ENCODE peak calls at places on chromosomes 6 and 20, in five cellular contexts. S is ovary, X is OCI-LY7, C is heart right ventricle, P is ascending aorta. W is an unnamed sample. For H3K4me1, the result is how much of the 10 kb centered on the place peaks cover.

GRCh38 chr6:32167154-32167760 is 2.9 kb downstream of the EGFL8 start:
- DNase-seq in S (no peak), X (no peak), C (no peak), P (no peak), W (no peak)

GRCh38 chr6:3879194-3879952 is 30.2 kb downstream of the FAM50B start:
- DNase-seq in S (no peak), X (no peak), C (no peak), P (no peak), W (no peak)

GRCh38 chr6:45739058-45739457 is 276.6 kb downstream of the CLIC5 start:
- DNase-seq in S (no peak), X (no peak), C (no peak), P (no peak), W (no peak)

GRCh38 chr6:167907837-167908681 is 81.3 kb downstream of the AFDN start:
- DNase-seq in S (no peak), X (peak), C (no peak), P (no peak), W (no peak)

GRCh38 chr6:112800439-112800838 is 453.3 kb downstream of the RFPL4B start:
- DNase-seq in S (no peak), X (no peak), C (no peak), P (no peak), W (no peak)

GRCh38 chr6:168439791-168440491 is 1.0 kb upstream of the SMOC2 start:
- DNase-seq in S (no peak), X (no peak), C (no peak), P (no peak), W (no peak)

GRCh38 chr6:1544603-1545002 is 65.1 kb upstream of the FOXC1 start:
- DNase-seq in S (no peak), X (no peak), C (no peak), P (no peak), W (no peak)

GRCh38 chr6:41306187-41306854 is 19.8 kb upstream of the TREM1 start:
- DNase-seq in S (no peak), X (peak), C (no peak), P (no peak), W (peak)

DNA sequence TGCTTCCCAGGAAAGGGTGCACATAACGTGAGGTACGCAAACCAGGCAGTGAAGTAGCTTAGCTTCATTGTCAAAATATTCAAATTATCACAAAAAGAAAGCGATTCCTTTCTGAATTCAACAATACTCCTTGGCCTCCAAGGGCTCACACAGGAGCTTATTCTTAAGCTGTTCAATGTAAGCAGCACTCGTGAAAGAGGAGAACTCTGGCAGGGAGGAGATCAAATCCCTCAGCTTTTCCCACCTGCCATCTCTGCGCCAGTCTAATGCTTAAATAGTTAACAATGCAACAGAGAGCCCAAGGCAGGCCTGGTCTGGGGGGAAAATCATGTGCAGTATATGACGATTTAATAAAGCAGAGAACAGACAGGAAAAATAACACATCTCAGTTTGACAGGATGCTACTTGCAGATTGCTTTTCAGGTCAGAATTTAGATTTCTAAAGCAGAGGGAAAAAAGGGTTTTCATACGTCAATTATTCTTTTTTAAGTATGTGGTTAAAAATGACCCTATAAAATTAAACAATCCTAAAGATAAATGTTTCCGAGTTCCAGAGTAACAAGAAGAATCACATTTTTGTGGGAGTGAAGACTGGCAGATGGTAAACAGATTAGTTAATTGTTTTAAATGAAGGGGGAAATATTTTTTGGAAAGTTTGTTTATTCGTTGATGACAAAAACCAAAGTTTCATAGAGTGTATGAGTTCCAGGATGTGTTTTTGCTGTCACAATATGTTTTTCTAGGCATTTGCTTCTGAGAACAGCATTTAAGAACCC is 46.0 kb downstream of the PLAGL1 start:
- DNase-seq in S (no peak), X (no peak), C (no peak), P (no peak), W (no peak)
- H3K4me3 ChIP-seq in S (no peak), X (no peak), C (no peak), P (no peak), W (no peak)

DNA sequence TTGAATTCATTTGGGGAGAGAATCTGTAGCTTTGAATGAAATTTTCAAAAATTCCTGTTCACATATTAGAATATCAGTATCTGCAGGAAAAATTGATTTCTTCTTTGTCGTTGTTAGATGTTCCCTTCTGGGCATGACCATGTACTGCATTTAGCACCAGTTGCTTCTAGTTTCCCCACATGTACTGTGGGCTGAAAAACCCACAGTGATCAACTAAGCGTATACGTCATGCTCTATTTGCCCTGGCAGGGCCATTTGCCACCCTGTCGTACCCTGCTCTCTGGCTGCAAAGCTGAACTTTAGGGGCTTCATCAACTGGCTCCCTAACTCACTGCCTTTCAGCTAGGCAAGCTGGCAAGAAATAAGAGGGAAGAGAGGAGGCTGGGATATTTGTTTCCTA is 340.7 kb upstream of the TSHZ2 start:
- DNase-seq in S (no peak), X (no peak), C (no peak), P (no peak), W (no peak)
- TF ChIP-seq CTCF in S (no peak), X (no peak), C (no peak), P (no peak), W (no peak)

GRCh38 chr20:1998715-1999114 is 4.9 kb upstream of the PDYN start:
- DNase-seq in S (no peak), X (no peak), C (no peak), P (no peak), W (no peak)
- H3K4me1 ChIP-seq in S (under half), X (under half), C (under half), P (under half), W (under half)

GRCh38 chr20:61875996-61876395 is 189.7 kb downstream of the TAF4 start:
- DNase-seq in S (no peak), X (no peak), C (no peak), P (no peak), W (no peak)
- H3K4me3 ChIP-seq in S (no peak), X (no peak), C (no peak), P (no peak), W (no peak)

DNA sequence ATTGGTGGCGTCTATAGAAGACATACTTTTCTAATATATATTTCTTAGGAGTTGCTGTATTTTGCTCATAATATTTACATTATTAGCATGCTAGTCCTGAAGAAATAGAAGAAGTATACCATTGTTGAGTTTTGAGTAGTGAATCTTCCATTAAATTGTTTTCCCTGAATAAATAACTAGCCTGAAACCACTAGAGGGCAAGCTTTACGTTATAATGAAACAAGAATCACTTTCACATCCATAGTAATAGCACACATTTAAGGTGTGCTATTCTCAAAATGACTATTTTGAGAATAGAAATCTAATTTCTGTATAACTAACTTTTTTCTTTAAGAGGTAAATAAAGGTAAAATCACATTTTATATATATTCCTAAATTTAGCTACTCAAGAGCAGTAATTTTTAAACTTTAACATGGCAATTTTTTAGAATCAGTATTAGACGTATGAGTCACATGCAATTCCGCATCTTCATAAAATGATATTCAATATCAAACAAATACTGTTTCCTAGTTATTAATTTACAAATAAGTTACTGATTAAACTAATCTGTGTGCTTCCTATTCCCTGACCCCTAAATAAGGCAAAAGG is 213.2 kb upstream of the MANEA start:
- DNase-seq in S (no peak), X (peak), C (no peak), P (no peak), W (no peak)
- TF ChIP-seq CTCF in S (no peak), X (peak), C (peak), P (peak), W (no peak)

DNA sequence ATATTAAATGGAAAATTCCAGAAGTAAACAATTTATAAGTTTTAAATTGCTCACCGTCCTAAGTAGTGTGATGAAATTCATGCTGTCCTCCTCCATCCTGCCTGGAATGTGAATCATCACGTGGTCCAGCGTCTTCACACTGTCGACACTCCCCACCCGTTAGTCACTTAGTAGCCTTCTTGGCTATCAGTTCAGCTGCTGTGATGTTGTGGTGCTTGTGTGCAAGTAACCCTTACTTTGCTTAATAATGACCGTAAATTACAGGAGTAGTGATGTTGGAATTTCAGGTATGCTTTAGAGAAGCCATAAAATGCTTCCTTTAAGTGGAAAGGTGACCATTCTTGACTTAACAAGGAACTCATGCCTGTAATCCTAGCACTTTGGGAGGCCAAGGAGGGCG is 25.2 kb downstream of the RIOK1 start:
- DNase-seq in S (no peak), X (no peak), C (no peak), P (no peak), W (no peak)
- H3K4me1 ChIP-seq in S (under half), X (under half), C (under half), P (under half), W (under half)

W was measured in CD8-positive, alpha-beta T cell.